ENCODE peak calls at places on chromosome 12, in seven cellular contexts. One of them, this sample, is unnamed.

GRCh38 chr12:113230315-113231274 is 9.3 kb downstream of the TPCN1 start:
- DNase-seq in activated T-helper 1 cell treated with anti-CD3 and anti-CD28 coated beads, Interleukin-2, amount 50 U/mL, for 16 hours: no peak
- DNase-seq in brain microvascular endothelial cell: no peak
- DNase-seq in aorta: peak
- DNase-seq in B cell: no peak
- DNase-seq in pulmonary artery endothelial cell: no peak
- DNase-seq in fibroblast of the aortic adventitia: no peak
- DNase-seq in this sample: no peak

GRCh38 chr12:57552692-57553321 is 3.0 kb downstream of the KIF5A start:
- DNase-seq in fibroblast of the aortic adventitia: peak
- DNase-seq in B cell: no peak
- DNase-seq in aorta: no peak
- DNase-seq in activated T-helper 1 cell treated with anti-CD3 and anti-CD28 coated beads, Interleukin-2, amount 50 U/mL, for 16 hours: no peak
- DNase-seq in brain microvascular endothelial cell: peak
- DNase-seq in pulmonary artery endothelial cell: no peak
- DNase-seq in this sample: no peak

GRCh38 chr12:127429556-127429955 is 837.4 kb upstream of the TMEM132C start:
- DNase-seq in activated T-helper 1 cell treated with anti-CD3 and anti-CD28 coated beads, Interleukin-2, amount 50 U/mL, for 16 hours: no peak
- DNase-seq in B cell: no peak
- DNase-seq in fibroblast of the aortic adventitia: no peak
- DNase-seq in pulmonary artery endothelial cell: no peak
- DNase-seq in brain microvascular endothelial cell: no peak
- DNase-seq in aorta: no peak
- DNase-seq in this sample: no peak

GRCh38 chr12:116982721-116983502 is 72.2 kb downstream of the FBXW8 start:
- DNase-seq in activated T-helper 1 cell treated with anti-CD3 and anti-CD28 coated beads, Interleukin-2, amount 50 U/mL, for 16 hours: no peak
- DNase-seq in aorta: no peak
- DNase-seq in brain microvascular endothelial cell: peak
- DNase-seq in B cell: no peak
- DNase-seq in fibroblast of the aortic adventitia: peak
- DNase-seq in pulmonary artery endothelial cell: no peak
- DNase-seq in this sample: no peak

GRCh38 chr12:55642275-55643068 is 5.8 kb downstream of the OR10P1 start:
- DNase-seq in fibroblast of the aortic adventitia: no peak
- DNase-seq in pulmonary artery endothelial cell: no peak
- DNase-seq in brain microvascular endothelial cell: no peak
- DNase-seq in activated T-helper 1 cell treated with anti-CD3 and anti-CD28 coated beads, Interleukin-2, amount 50 U/mL, for 16 hours: no peak
- DNase-seq in aorta: no peak
- DNase-seq in B cell: peak
- DNase-seq in this sample: no peak

GRCh38 chr12:58034712-58035111 is 93.3 kb downstream of the ATP23 start:
- DNase-seq in brain microvascular endothelial cell: no peak
- DNase-seq in B cell: no peak
- DNase-seq in pulmonary artery endothelial cell: no peak
- DNase-seq in aorta: no peak
- DNase-seq in activated T-helper 1 cell treated with anti-CD3 and anti-CD28 coated beads, Interleukin-2, amount 50 U/mL, for 16 hours: no peak
- DNase-seq in fibroblast of the aortic adventitia: no peak
- DNase-seq in this sample: no peak

GRCh38 chr12:4810219-4810671 is 90.0 kb downstream of the GALNT8 start:
- DNase-seq in B cell: no peak
- DNase-seq in brain microvascular endothelial cell: no peak
- DNase-seq in pulmonary artery endothelial cell: no peak
- DNase-seq in activated T-helper 1 cell treated with anti-CD3 and anti-CD28 coated beads, Interleukin-2, amount 50 U/mL, for 16 hours: no peak
- DNase-seq in fibroblast of the aortic adventitia: no peak
- DNase-seq in aorta: no peak
- DNase-seq in this sample: no peak

GRCh38 chr12:31003861-31004640 is 69.6 kb upstream of the DDX11 start:
- DNase-seq in aorta: peak
- DNase-seq in pulmonary artery endothelial cell: no peak
- DNase-seq in fibroblast of the aortic adventitia: no peak
- DNase-seq in activated T-helper 1 cell treated with anti-CD3 and anti-CD28 coated beads, Interleukin-2, amount 50 U/mL, for 16 hours: no peak
- DNase-seq in B cell: no peak
- DNase-seq in brain microvascular endothelial cell: no peak
- DNase-seq in this sample: no peak

GRCh38 chr12:6457220-6457945 is 5.5 kb downstream of the TAPBPL start:
- DNase-seq in aorta: peak
- DNase-seq in activated T-helper 1 cell treated with anti-CD3 and anti-CD28 coated beads, Interleukin-2, amount 50 U/mL, for 16 hours: no peak
- DNase-seq in brain microvascular endothelial cell: no peak
- DNase-seq in pulmonary artery endothelial cell: no peak
- DNase-seq in fibroblast of the aortic adventitia: no peak
- DNase-seq in B cell: no peak
- DNase-seq in this sample: no peak

GRCh38 chr12:59620326-59620725 is 24.5 kb downstream of the SLC16A7 start:
- DNase-seq in fibroblast of the aortic adventitia: no peak
- DNase-seq in activated T-helper 1 cell treated with anti-CD3 and anti-CD28 coated beads, Interleukin-2, amount 50 U/mL, for 16 hours: no peak
- DNase-seq in B cell: peak
- DNase-seq in aorta: no peak
- DNase-seq in pulmonary artery endothelial cell: no peak
- DNase-seq in brain microvascular endothelial cell: no peak
- DNase-seq in this sample: no peak

GRCh38 chr12:103538397-103538796 is 42.6 kb upstream of the C12orf42 start:
- DNase-seq in brain microvascular endothelial cell: no peak
- DNase-seq in fibroblast of the aortic adventitia: no peak
- DNase-seq in activated T-helper 1 cell treated with anti-CD3 and anti-CD28 coated beads, Interleukin-2, amount 50 U/mL, for 16 hours: no peak
- DNase-seq in aorta: no peak
- DNase-seq in B cell: no peak
- DNase-seq in pulmonary artery endothelial cell: no peak
- DNase-seq in this sample: no peak

GRCh38 chr12:93567174-93567573 is 5.3 kb upstream of the SOCS2 start:
- DNase-seq in fibroblast of the aortic adventitia: peak
- DNase-seq in brain microvascular endothelial cell: no peak
- DNase-seq in activated T-helper 1 cell treated with anti-CD3 and anti-CD28 coated beads, Interleukin-2, amount 50 U/mL, for 16 hours: no peak
- DNase-seq in B cell: no peak
- DNase-seq in aorta: no peak
- DNase-seq in pulmonary artery endothelial cell: no peak
- DNase-seq in this sample: no peak